ENCODE peak calls at places on chromosomes 2 and 18, in six cellular contexts. T, M, Q, R, P and W are unnamed samples.

GRCh38 chr18:8732442-8733360 is 27.3 kb downstream of the MTCL1 start:
- DNase-seq in T (no peak), P (no peak), R (peak), M (no peak), Q (no peak), W (no peak)

GRCh38 chr2:78417355-78417754 is 608.1 kb upstream of the REG3G start:
- DNase-seq in Q (no peak), T (no peak), R (no peak), M (no peak), P (no peak), W (no peak)

GRCh38 chr2:240527153-240527750 is 30.5 kb downstream of the ANKMY1 start:
- DNase-seq in T (no peak), P (no peak), M (no peak), R (no peak), Q (no peak), W (no peak)

GRCh38 chr2:241066893-241067341 is 35.2 kb downstream of the MTERF4 start:
- DNase-seq in T (peak), M (no peak), P (no peak), Q (no peak), R (no peak), W (no peak)

GRCh38 chr18:6951336-6952090 is 166.1 kb downstream of the LAMA1 start:
- DNase-seq in Q (no peak), R (no peak), P (no peak), T (no peak), M (no peak), W (no peak)

GRCh38 chr2:75246441-75247167 is 47.3 kb upstream of the TACR1 start:
- DNase-seq in P (no peak), M (no peak), Q (no peak), R (no peak), T (no peak), W (no peak)

GRCh38 chr2:53508667-53509066 is 258.9 kb upstream of the CHAC2 start:
- DNase-seq in R (no peak), Q (no peak), M (no peak), P (no peak), T (no peak), W (no peak)

GRCh38 chr2:19038096-19039015 is 320.1 kb downstream of the OSR1 start:
- DNase-seq in M (no peak), Q (no peak), P (no peak), T (no peak), R (no peak), W (no peak)

GRCh38 chr2:145091011-145091744 is 571.3 kb upstream of the ZEB2 start:
- DNase-seq in R (no peak), P (no peak), M (no peak), Q (no peak), T (no peak), W (no peak)

GRCh38 chr2:238022594-238023157 is 38.1 kb upstream of the SCLY start:
- DNase-seq in T (no peak), R (no peak), P (no peak), Q (no peak), M (no peak), W (no peak)

GRCh38 chr2:85753525-85754312 is at the start of gene ATOH8:
- DNase-seq in T (no peak), R (peak), M (no peak), Q (peak), P (peak), W (no peak)

GRCh38 chr2:95282458-95282857 is 8.2 kb downstream of the PROM2 start:
- DNase-seq in Q (no peak), M (no peak), T (peak), R (no peak), P (no peak), W (no peak)

GRCh38 chr2:215417400-215417951 is 18.4 kb downstream of the FN1 start:
- DNase-seq in P (no peak), M (no peak), Q (no peak), R (no peak), T (no peak), W (no peak)

GRCh38 chr2:111904726-111905476 is 6.5 kb downstream of the MERTK start:
- DNase-seq in Q (no peak), T (peak), P (no peak), M (no peak), R (no peak), W (no peak)

GRCh38 chr2:99297990-99298389 is 3.0 kb downstream of the LYG1 start:
- DNase-seq in R (no peak), T (no peak), Q (no peak), P (no peak), M (no peak), W (no peak)

GRCh38 chr18:35661483-35662146 is 80.1 kb downstream of the GALNT1 start:
- DNase-seq in P (no peak), T (no peak), Q (no peak), M (no peak), R (no peak), W (no peak)

GRCh38 chr2:39508243-39508642 is 71.2 kb upstream of the MAP4K3 start:
- DNase-seq in T (no peak), Q (no peak), M (no peak), P (no peak), R (no peak), W (no peak)

GRCh38 chr18:59593291-59593717 is 103.9 kb downstream of the CCBE1 start:
- DNase-seq in T (no peak), P (no peak), M (no peak), R (no peak), Q (no peak), W (no peak)

GRCh38 chr18:76374330-76375281 is 120.4 kb downstream of the ZNF516 start:
- DNase-seq in T (no peak), R (no peak), M (no peak), Q (no peak), P (no peak), W (no peak)

GRCh38 chr18:34730774-34731173 is 20.7 kb downstream of the DTNA start:
- DNase-seq in T (no peak), R (no peak), Q (no peak), M (no peak), P (no peak), W (no peak)

GRCh38 chr2:96903318-96903717 is 33.4 kb upstream of the SEMA4C start:
- DNase-seq in P (no peak), Q (no peak), R (no peak), T (no peak), M (no peak), W (no peak)

GRCh38 chr18:48885266-48885950 is 65.4 kb downstream of the SMAD7 start:
- DNase-seq in P (peak), T (no peak), M (no peak), R (no peak), Q (no peak), W (no peak)

GRCh38 chr2:120546077-120546864 is 189.4 kb upstream of the GLI2 start:
- DNase-seq in M (no peak), R (peak), Q (no peak), P (no peak), T (no peak), W (no peak)

GRCh38 chr2:43759195-43759594 is 14.6 kb upstream of the DYNC2LI1 start:
- DNase-seq in R (peak), P (no peak), M (no peak), T (no peak), Q (no peak), W (no peak)

GRCh38 chr2:1744446-1745170 is at the start of gene PXDN:
- DNase-seq in R (no peak), T (no peak), M (no peak), P (no peak), Q (no peak), W (no peak)

GRCh38 chr2:169397697-169398096 is 35.4 kb upstream of the LRP2 start:
- DNase-seq in R (no peak), T (no peak), M (no peak), Q (no peak), P (no peak), W (no peak)

GRCh38 chr2:218985021-218985324 is at the start of gene FEV:
- DNase-seq in Q (no peak), R (no peak), P (no peak), T (no peak), M (no peak), W (no peak)

GRCh38 chr2:235446082-235446481 is 47.8 kb upstream of the AGAP1 start:
- DNase-seq in Q (no peak), T (no peak), R (no peak), P (no peak), M (no peak), W (no peak)

GRCh38 chr2:71471276-71471675 is 17.9 kb downstream of the DYSF start:
- DNase-seq in R (no peak), Q (no peak), T (no peak), M (no peak), P (no peak), W (no peak)

GRCh38 chr2:47688561-47688960 is 94.4 kb upstream of the MSH6 start:
- DNase-seq in M (no peak), R (peak), P (no peak), Q (no peak), T (peak), W (no peak)

GRCh38 chr2:197576631-197577030 is 60.8 kb downstream of the MOB4 start:
- DNase-seq in M (no peak), Q (no peak), T (no peak), R (no peak), P (no peak), W (no peak)

GRCh38 chr18:23183356-23184150 is 48.3 kb downstream of the CABLES1 start:
- DNase-seq in T (no peak), M (no peak), Q (no peak), P (no peak), R (no peak), W (no peak)

GRCh38 chr2:31384351-31384750 is 30.2 kb downstream of the XDH start:
- DNase-seq in Q (no peak), P (no peak), T (peak), M (no peak), R (peak), W (no peak)

GRCh38 chr18:56516769-56517168 is 121.6 kb downstream of the TXNL1 start:
- DNase-seq in P (no peak), R (no peak), M (no peak), T (no peak), Q (no peak), W (no peak)

GRCh38 chr2:71494523-71495155 is 41.3 kb downstream of the DYSF start:
- DNase-seq in R (no peak), T (no peak), P (no peak), Q (no peak), M (no peak), W (no peak)

GRCh38 chr2:164717000-164717597 is 95.8 kb upstream of the GRB14 start:
- DNase-seq in Q (no peak), M (no peak), T (no peak), R (peak), P (no peak), W (no peak)

GRCh38 chr2:67985586-67985985 is 77.2 kb downstream of the C1D start:
- DNase-seq in M (no peak), R (no peak), Q (no peak), T (no peak), P (no peak), W (no peak)

GRCh38 chr2:238938460-238939055 is 90.7 kb downstream of the TWIST2 start:
- DNase-seq in T (peak), P (no peak), M (no peak), R (no peak), Q (no peak), W (no peak)

GRCh38 chr2:39679805-39680204 is 14.1 kb downstream of the TMEM178A start:
- DNase-seq in T (no peak), M (no peak), P (no peak), R (no peak), Q (no peak), W (no peak)